ENCODE peak calls at places on chromosomes 6 and 20, in eight cellular contexts. One of them, this sample, is unnamed.
A peak's percentile ranks its signal among the peaks of the same experiment; 100 is the strongest.

GRCh38 chr6:26205625-26206574 is 118.7 kb downstream of the HFE start:
- DNase-seq in esophagus muscularis mucosa: no peak
- DNase-seq in stomach: no peak
- DNase-seq in GM12878: no peak
- DNase-seq in K562: no peak
- DNase-seq in body of pancreas: no peak
- DNase-seq in GM12891: no peak
- DNase-seq in ovary: no peak
- DNase-seq in this sample: peak; percentile 82

GRCh38 chr6:51480040-51480439 is 607.4 kb downstream of the PKHD1 start:
- DNase-seq in K562: no peak
- DNase-seq in esophagus muscularis mucosa: no peak
- DNase-seq in GM12891: no peak
- DNase-seq in body of pancreas: no peak
- DNase-seq in GM12878: no peak
- DNase-seq in ovary: no peak
- DNase-seq in stomach: no peak
- DNase-seq in this sample: no peak

GRCh38 chr6:164347455-164347854 is 932.9 kb downstream of the QKI start:
- DNase-seq in ovary: no peak
- DNase-seq in GM12878: no peak
- DNase-seq in K562: peak; percentile 20
- DNase-seq in stomach: no peak
- DNase-seq in GM12891: no peak
- DNase-seq in esophagus muscularis mucosa: no peak
- DNase-seq in body of pancreas: no peak
- DNase-seq in this sample: no peak

GRCh38 chr20:48912065-48912464 is 9.4 kb upstream of the ARFGEF2 start:
- DNase-seq in K562: no peak
- DNase-seq in GM12878: no peak
- DNase-seq in GM12891: no peak
- DNase-seq in ovary: no peak
- DNase-seq in stomach: no peak
- DNase-seq in esophagus muscularis mucosa: no peak
- DNase-seq in body of pancreas: no peak
- DNase-seq in this sample: no peak

GRCh38 chr6:82248233-82248735 is 740 bp upstream of the IBTK start:
- DNase-seq in stomach: peak; percentile 31
- DNase-seq in GM12878: no peak
- DNase-seq in K562: no peak
- DNase-seq in ovary: no peak
- DNase-seq in body of pancreas: peak; percentile 50
- DNase-seq in GM12891: no peak
- DNase-seq in esophagus muscularis mucosa: no peak
- DNase-seq in this sample: no peak

GRCh38 chr6:163707385-163708355 is 293.2 kb downstream of the QKI start:
- DNase-seq in GM12891: no peak
- DNase-seq in body of pancreas: no peak
- DNase-seq in GM12878: no peak
- DNase-seq in K562: no peak
- DNase-seq in esophagus muscularis mucosa: no peak
- DNase-seq in stomach: no peak
- DNase-seq in ovary: no peak
- DNase-seq in this sample: no peak

GRCh38 chr6:132962936-132963579 is 148.7 kb downstream of the RPS12 start:
- DNase-seq in stomach: peak; percentile 75
- DNase-seq in ovary: peak; percentile 22
- DNase-seq in GM12878: no peak
- DNase-seq in esophagus muscularis mucosa: no peak
- DNase-seq in K562: peak; percentile 59
- DNase-seq in body of pancreas: peak; percentile 82
- DNase-seq in GM12891: peak; percentile 8
- DNase-seq in this sample: peak; percentile 78

GRCh38 chr6:28315628-28316027 is 20.3 kb downstream of the ZSCAN31 start:
- DNase-seq in body of pancreas: no peak
- DNase-seq in stomach: no peak
- DNase-seq in GM12891: no peak
- DNase-seq in ovary: no peak
- DNase-seq in esophagus muscularis mucosa: no peak
- DNase-seq in GM12878: no peak
- DNase-seq in K562: no peak
- DNase-seq in this sample: peak; percentile 62

DNA sequence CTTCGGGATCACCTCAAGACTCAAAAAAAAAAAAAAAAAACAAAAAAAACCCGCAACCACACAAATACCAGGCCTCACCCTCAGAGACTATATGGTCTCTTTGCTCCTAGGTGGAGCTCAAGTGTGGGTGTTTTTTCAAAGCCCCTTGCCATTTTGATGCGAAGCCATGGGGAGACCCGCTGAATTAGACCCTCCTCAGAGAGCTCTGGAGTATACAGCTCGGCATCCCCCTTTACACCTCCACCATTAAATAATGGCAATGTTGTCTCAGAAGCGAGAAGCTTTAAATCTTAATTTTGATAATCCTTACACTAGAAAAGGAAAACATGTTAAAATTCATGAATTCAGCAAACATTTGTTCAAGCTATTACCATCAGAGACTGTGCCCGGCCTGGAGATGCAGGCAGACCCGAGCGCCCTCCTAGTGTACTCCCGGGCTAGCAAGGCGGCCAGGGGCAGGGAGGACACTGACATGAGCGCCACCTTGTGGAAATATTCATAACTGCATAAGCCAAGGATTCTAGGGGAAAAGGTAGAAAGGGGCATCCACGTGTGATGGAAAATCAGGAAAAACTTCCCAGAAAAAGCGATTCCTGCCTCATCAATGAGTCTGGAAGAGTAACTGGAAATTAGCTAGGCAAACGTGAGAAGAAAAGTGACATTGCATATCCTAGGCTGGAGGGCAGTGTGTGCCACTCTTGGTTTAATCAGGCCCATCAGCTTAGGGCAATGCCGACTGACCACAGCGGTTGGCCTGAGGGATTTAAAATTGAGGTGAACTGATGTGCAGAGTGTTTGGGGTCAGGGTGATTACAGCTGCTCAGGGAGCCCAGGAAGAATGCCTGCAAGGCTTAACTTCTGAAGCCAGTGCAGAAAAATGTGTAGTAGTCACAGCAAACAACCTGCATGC is 72.5 kb downstream of the B3GAT2 start:
- DNase-seq in stomach: peak; percentile 62
- DNase-seq in GM12891: peak; percentile 62
- DNase-seq in ovary: peak; percentile 13
- DNase-seq in esophagus muscularis mucosa: no peak
- DNase-seq in GM12878: peak; percentile 19
- DNase-seq in K562: peak; percentile 80
- DNase-seq in body of pancreas: peak; percentile 64
- DNase-seq in this sample: peak; percentile 46
- TF ChIP-seq POLR2A in stomach: no peak
- TF ChIP-seq POLR2A in GM12891: no peak
- TF ChIP-seq POLR2A in ovary: no peak
- TF ChIP-seq POLR2A in esophagus muscularis mucosa: no peak
- TF ChIP-seq POLR2A in GM12878: no peak
- TF ChIP-seq POLR2A in K562: no peak
- TF ChIP-seq POLR2A in body of pancreas: no peak
- TF ChIP-seq POLR2A in this sample: no peak

DNA sequence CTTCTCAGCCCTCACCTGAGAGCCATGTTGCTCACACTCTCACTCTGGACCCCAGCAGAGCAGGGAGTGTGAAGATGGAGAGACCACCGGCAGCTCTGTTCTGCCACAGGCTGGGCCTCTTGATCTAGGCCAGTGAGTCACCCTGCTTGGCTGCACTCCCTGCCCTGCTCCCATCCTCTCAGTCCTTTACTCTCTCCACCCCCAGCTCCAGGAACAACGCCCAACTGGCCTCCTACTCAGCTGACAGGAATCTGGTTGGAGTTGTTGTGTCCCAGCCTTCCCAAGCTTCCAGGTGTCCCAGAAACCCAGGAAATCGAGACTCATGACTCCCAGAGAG is at the start of gene PSORS1C1:
- DNase-seq in GM12878: no peak
- DNase-seq in body of pancreas: peak; percentile 57
- DNase-seq in esophagus muscularis mucosa: peak; percentile 94
- DNase-seq in K562: no peak
- DNase-seq in stomach: peak; percentile 83
- DNase-seq in ovary: peak; percentile 87
- DNase-seq in GM12891: no peak
- DNase-seq in this sample: no peak
- TF ChIP-seq POLR2A in GM12878: no peak
- TF ChIP-seq POLR2A in body of pancreas: no peak
- TF ChIP-seq POLR2A in esophagus muscularis mucosa: no peak
- TF ChIP-seq POLR2A in K562: no peak
- TF ChIP-seq POLR2A in stomach: no peak
- TF ChIP-seq POLR2A in ovary: no peak
- TF ChIP-seq POLR2A in GM12891: no peak
- TF ChIP-seq POLR2A in this sample: no peak

DNA sequence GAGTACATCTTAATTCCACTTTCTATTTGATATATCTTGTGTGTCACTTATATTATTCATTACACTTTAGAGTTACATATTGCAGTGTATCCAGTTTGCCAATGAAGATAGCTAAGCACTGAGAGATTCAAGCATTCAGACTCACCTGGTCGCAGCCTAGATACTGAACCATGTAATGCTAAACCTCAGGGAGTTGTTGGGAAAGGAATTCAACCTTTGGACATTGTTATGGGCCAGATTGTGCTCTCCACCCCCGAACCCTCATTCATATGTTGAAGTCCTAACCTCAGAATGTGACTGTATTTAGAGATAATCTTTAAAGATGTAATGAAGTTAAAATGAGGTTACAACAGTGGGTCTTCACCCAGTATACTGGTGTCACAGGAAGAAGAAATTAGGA is 13.8 kb upstream of the KIF16B start:
- DNase-seq in GM12878: no peak
- DNase-seq in stomach: no peak
- DNase-seq in esophagus muscularis mucosa: peak; percentile 26
- DNase-seq in body of pancreas: no peak
- DNase-seq in ovary: no peak
- DNase-seq in K562: no peak
- DNase-seq in GM12891: no peak
- DNase-seq in this sample: no peak
- TF ChIP-seq POLR2A in GM12878: no peak
- TF ChIP-seq POLR2A in stomach: no peak
- TF ChIP-seq POLR2A in esophagus muscularis mucosa: no peak
- TF ChIP-seq POLR2A in body of pancreas: no peak
- TF ChIP-seq POLR2A in ovary: no peak
- TF ChIP-seq POLR2A in K562: no peak
- TF ChIP-seq POLR2A in GM12891: no peak
- TF ChIP-seq POLR2A in this sample: no peak

GRCh38 chr20:23603321-23603720 is 2.4 kb downstream of the CST9 start:
- DNase-seq in GM12891: no peak
- DNase-seq in body of pancreas: no peak
- DNase-seq in stomach: no peak
- DNase-seq in esophagus muscularis mucosa: peak; percentile 82
- DNase-seq in GM12878: no peak
- DNase-seq in ovary: no peak
- DNase-seq in K562: no peak
- DNase-seq in this sample: no peak
- TF ChIP-seq POLR2A in GM12891: no peak
- TF ChIP-seq POLR2A in body of pancreas: no peak
- TF ChIP-seq POLR2A in stomach: no peak
- TF ChIP-seq POLR2A in esophagus muscularis mucosa: no peak
- TF ChIP-seq POLR2A in GM12878: no peak
- TF ChIP-seq POLR2A in ovary: no peak
- TF ChIP-seq POLR2A in K562: no peak
- TF ChIP-seq POLR2A in this sample: no peak

DNA sequence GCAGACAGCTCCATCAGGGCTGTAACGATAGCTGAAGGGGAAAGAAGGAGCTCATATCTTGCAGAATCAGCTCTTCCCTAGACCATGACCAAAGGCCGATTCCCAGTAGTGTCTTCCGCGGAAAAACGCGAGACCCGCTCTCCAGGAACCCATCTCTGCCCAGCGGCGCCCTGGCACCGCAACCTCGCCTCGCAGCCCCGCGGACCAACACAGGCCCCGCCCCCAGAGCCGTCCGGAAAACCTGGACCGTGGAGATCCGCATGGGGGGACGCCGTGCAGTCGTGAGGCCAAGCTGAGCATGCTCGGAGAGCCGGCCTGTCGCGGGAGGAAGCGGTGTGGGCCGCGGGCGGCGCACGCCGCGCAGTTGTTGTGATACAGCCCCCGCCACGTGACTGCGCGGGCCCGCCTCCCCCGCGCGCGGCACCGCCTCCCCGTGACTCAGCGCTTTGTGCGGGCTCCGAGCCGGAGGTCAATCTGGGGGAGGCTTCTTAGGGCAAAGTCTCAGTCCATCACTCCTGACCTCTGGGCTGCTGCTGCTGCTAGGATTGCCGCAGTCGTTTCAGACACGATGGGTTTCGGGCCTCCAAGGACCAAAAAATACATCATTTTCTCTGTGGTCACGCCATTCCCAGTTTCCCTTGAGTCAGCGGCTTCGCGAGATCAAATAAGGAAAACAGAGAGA is 3.1 kb upstream of the GCLC start:
- DNase-seq in GM12878: peak; percentile 69
- DNase-seq in body of pancreas: peak; percentile 99
- DNase-seq in GM12891: peak; percentile 81
- DNase-seq in stomach: peak; percentile 98
- DNase-seq in ovary: peak; percentile 97
- DNase-seq in esophagus muscularis mucosa: peak; percentile 99
- DNase-seq in K562: peak; percentile 94
- DNase-seq in this sample: peak; percentile 98
- TF ChIP-seq POLR2A in GM12878: no peak
- TF ChIP-seq POLR2A in body of pancreas: peak; percentile 91
- TF ChIP-seq POLR2A in GM12891: no peak
- TF ChIP-seq POLR2A in stomach: no peak
- TF ChIP-seq POLR2A in ovary: peak; percentile 61
- TF ChIP-seq POLR2A in esophagus muscularis mucosa: peak; percentile 44
- TF ChIP-seq POLR2A in K562: no peak
- TF ChIP-seq POLR2A in this sample: peak; percentile 79

DNA sequence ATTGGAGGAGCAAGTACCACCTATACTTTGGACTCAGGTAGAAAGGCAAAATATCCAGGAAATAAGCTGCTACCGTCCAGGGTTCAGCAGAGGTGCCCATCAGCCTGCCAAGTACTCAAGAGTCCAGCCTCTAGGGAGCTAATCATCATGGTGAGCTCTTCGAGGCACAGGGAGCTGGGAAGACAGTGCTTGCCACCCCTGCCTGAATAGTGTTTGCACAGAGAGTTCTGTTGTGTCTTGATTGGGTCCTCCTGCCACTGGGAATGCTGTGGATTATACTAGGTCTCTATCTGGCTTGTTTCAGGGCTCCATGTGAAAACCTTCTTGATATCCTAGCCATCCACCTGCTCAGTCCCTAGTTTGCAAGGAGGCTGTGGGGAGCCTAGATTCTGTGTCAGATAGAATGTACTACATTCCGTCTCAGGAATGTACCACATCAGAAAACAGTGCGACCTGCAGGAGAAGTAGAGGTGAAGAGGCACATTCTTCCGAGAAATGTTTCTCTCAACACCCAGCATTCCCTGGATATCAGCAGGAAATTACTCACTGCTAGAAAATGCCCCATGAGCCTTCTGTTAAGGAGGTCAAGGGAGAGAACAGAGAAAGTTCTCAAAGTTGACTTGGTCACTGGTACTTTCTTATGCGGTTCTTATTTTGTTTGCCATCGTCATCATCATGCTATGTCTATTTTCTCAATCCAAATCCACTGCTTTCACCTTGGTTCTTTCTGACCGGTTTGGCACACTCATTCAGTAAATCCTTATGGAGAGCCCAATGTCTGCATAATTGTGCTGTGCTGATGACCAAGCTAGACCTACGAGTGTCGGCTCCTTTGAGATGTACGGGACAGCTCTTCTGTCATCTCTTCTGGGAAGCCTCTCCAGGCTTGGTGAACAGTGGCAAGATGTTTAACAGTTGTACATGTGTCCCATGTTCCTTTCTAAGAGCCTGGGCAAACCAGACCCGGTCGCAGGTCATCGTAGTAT is 30.7 kb downstream of the PTPN1 start:
- DNase-seq in K562: no peak
- DNase-seq in esophagus muscularis mucosa: no peak
- DNase-seq in stomach: no peak
- DNase-seq in GM12878: no peak
- DNase-seq in GM12891: no peak
- DNase-seq in body of pancreas: no peak
- DNase-seq in ovary: no peak
- DNase-seq in this sample: no peak
- TF ChIP-seq POLR2A in K562: no peak
- TF ChIP-seq POLR2A in esophagus muscularis mucosa: no peak
- TF ChIP-seq POLR2A in stomach: no peak
- TF ChIP-seq POLR2A in GM12878: peak; percentile 28
- TF ChIP-seq POLR2A in GM12891: no peak
- TF ChIP-seq POLR2A in body of pancreas: no peak
- TF ChIP-seq POLR2A in ovary: no peak
- TF ChIP-seq POLR2A in this sample: no peak

This sample was measured in erythroblast.